ENCODE peak calls at places on chromosomes 3 and 15, in four cellular contexts. D is H1, P is H9, E is IMR-90. R is an unnamed sample.

GRCh38 chr15:95757171-95757570 is 573.3 kb upstream of the NR2F2 start:
- DNase-seq in D (no peak), E (no peak), P (no peak), R (no peak)

GRCh38 chr3:128076465-128076782 is 24.2 kb downstream of the SEC61A1 start:
- DNase-seq in P (no peak), E (no peak), D (no peak), R (no peak)

GRCh38 chr3:4736284-4736861 is 242.9 kb upstream of the BHLHE40 start:
- DNase-seq in E (peak; percentile 50), D (no peak), P (no peak), R (no peak)

GRCh38 chr15:78840661-78841060 is 29.4 kb upstream of the ADAMTS7 start:
- DNase-seq in E (no peak), D (no peak), P (no peak), R (no peak)

GRCh38 chr15:25175789-25176615 is 221.2 kb downstream of the SNRPN start:
- DNase-seq in D (no peak), P (peak; percentile 17), E (no peak), R (no peak)

GRCh38 chr3:100057716-100058575 is 56.4 kb downstream of the FILIP1L start:
- DNase-seq in D (no peak), P (no peak), E (no peak), R (no peak)

GRCh38 chr3:50630916-50631315 is 14.0 kb downstream of the MAPKAPK3 start:
- DNase-seq in P (no peak), E (no peak), D (no peak), R (no peak)

GRCh38 chr3:184874709-184875644 is 63.0 kb downstream of the VPS8 start:
- DNase-seq in D (no peak), E (peak; percentile 32), P (no peak), R (peak; percentile 21)

GRCh38 chr3:58192076-58192475 is 18.7 kb downstream of the DNASE1L3 start:
- DNase-seq in D (no peak), E (no peak), P (no peak), R (no peak)

GRCh38 chr3:100891033-100891432 is 102.2 kb downstream of the ABI3BP start:
- DNase-seq in D (no peak), E (peak; percentile 82), P (no peak), R (no peak)

GRCh38 chr15:69129026-69129385 is 31.4 kb upstream of the GLCE start:
- DNase-seq in D (no peak), P (no peak), E (no peak), R (no peak)

GRCh38 chr3:72347819-72348319 is 500.4 kb downstream of the SHQ1 start:
- DNase-seq in E (no peak), P (peak; percentile 78), D (no peak), R (no peak)
- H3K9ac ChIP-seq in E (no peak overlapping the region), P (no peak overlapping the region), D (no peak overlapping the region), R (no peak overlapping the region)

DNA sequence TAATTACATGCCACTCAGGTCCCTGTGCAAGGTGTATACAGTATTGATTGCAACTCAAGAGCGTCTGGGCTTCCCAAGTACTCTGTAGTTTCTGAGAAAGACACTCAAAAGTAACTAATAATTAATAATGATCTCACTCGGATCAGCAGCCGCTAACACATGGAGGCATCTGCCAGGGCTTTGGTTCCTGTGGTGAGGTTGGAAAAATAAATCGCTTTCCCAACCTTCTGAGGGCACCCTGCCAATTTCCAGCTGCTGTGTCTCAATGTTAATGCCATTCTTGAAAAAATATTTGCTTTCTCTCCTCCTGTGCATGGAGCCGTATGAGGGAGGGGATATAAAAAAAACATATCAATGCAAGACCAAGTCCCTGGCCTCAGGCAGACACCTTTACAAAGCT is 116.5 kb upstream of the SLC2A2 start:
- DNase-seq in P (no peak), D (no peak), E (peak; percentile 46), R (no peak)
- H2BK5ac ChIP-seq in P (no peak overlapping the region), D (no peak overlapping the region), E (no peak overlapping the region), R (no peak overlapping the region)

DNA sequence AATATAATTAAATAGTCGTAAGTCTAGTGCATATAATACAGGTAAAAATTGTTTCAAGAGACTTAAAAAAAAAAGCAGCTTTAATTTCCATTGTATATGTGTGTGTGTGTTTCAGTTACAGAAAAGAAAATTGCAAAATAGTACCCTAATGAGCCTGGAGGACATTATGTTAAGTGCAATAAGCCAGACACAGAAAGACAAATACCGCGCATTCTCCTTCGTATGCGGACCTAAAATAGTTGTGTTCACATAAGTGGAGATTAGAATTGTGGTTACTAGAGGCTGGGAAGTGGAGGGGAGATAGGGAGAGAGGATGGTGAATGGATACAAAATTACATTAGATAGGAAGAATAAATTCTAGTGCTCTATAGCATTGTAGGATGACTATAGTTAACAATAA is 3.6 kb downstream of the MESD start:
- DNase-seq in E (no peak), D (no peak), P (no peak), R (no peak)
- H3K9ac ChIP-seq in E (no peak overlapping the region), D (no peak overlapping the region), P (no peak overlapping the region), R (no peak overlapping the region)

GRCh38 chr15:72033285-72033684 is 84.7 kb downstream of the MYO9A start:
- DNase-seq in D (no peak), P (no peak), E (no peak), R (no peak)
- H2BK5ac ChIP-seq in D (no peak overlapping the region), P (no peak overlapping the region), E (no peak overlapping the region), R (no peak overlapping the region)

DNA sequence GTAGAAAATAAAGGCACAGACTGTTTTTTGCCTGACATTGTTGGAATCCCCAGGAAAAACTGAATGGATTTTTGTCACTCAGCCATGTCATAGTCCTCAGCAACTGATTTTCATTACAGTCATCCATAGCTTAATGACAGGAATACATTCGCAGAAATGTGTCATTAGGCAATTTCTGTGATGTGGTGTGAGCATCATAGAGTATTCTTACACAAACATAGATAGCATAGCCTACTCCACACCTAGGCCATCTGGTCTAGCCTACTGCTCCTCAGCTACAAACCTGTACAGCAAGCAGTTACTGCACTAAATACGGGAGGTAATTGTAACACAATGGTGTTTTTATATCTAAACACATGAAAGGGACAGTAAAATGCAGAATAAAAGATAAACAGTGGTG is 34.4 kb upstream of the FBN1 start:
- DNase-seq in E (peak; percentile 31), P (no peak), D (no peak), R (no peak)
- H3K9ac ChIP-seq in E (peak overlapping the region; percentile 37), P (no peak overlapping the region), D (no peak overlapping the region), R (no peak overlapping the region)

GRCh38 chr15:63420333-63420741 is 38.7 kb upstream of the CA12 start:
- DNase-seq in P (no peak), D (no peak), E (peak; percentile 43), R (no peak)
- H2BK5ac ChIP-seq in P (no peak overlapping the region), D (no peak overlapping the region), E (no peak overlapping the region), R (no peak overlapping the region)

GRCh38 chr3:183437060-183437459 is 8.6 kb upstream of the MCF2L2 start:
- DNase-seq in D (no peak), E (no peak), P (no peak), R (no peak)

GRCh38 chr3:183435701-183436100 is 7.3 kb upstream of the MCF2L2 start:
- DNase-seq in P (no peak), D (no peak), E (no peak), R (no peak)

GRCh38 chr3:183438749-183439148 is 10.3 kb upstream of the MCF2L2 start:
- DNase-seq in D (no peak), E (no peak), P (no peak), R (no peak)

GRCh38 chr3:183439510-183439909 is 11.1 kb upstream of the MCF2L2 start:
- DNase-seq in E (no peak), P (no peak), D (no peak), R (no peak)

GRCh38 chr3:183437696-183438564 is 9.5 kb upstream of the MCF2L2 start:
- DNase-seq in D (no peak), E (no peak), P (no peak), R (no peak)
- H3K9ac ChIP-seq in D (no peak overlapping the region), E (no peak overlapping the region), P (no peak overlapping the region), R (no peak overlapping the region)

GRCh38 chr15:40869686-40870085 is 4.3 kb downstream of the RHOV start:
- DNase-seq in P (no peak), D (no peak), E (no peak), R (no peak)

GRCh38 chr15:40867200-40867599 is 6.8 kb downstream of the RHOV start:
- DNase-seq in P (no peak), E (no peak), D (no peak), R (no peak)

GRCh38 chr15:40859206-40859851 is 14.7 kb downstream of the RHOV start:
- DNase-seq in E (peak; percentile 68), D (peak; percentile 79), P (peak; percentile 95), R (peak; percentile 79)

GRCh38 chr15:40858706-40859105 is 14.9 kb downstream of the SPINT1 start:
- DNase-seq in P (no peak), E (no peak), D (no peak), R (no peak)

DNA sequence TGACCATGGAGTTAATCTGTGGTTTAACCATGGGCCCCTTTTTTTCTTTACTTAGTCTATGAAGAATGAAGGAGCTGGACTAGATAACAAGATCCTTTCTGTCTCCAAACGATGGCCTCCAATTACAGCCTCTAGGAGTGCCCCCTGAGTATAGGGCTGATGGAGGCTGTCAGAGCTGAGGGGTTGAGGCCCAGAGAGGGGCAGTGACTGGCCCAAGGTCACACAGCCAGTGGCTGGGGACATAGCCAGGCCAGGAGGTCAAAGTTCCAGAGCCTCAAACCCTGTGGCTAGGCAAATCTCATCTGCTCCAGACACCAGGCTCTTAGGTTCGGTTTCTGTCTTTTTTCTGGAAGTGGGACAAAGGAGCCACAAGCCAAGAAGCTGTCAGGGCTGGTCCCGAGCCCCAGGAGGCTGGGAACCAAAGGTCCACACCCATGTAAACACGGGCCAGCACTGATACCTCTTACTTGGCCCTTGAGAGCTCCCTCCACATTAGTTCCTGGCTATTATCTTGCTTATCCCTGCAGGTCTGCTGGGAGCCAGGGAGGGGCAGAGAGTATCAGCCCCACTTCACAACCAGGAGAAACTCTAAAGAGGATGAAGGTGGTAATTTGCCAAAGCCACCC is 10.3 kb downstream of the RHOV start:
- DNase-seq in P (no peak), D (no peak), E (no peak), R (no peak)
- H2BK5ac ChIP-seq in P (no peak overlapping the region), D (no peak overlapping the region), E (no peak overlapping the region), R (no peak overlapping the region)

R was measured in neuronal stem cell.